ENCODE peak calls at places on chromosome 20, in ten cellular contexts. N, X, I, M, A, W, P, G, B and Z are unnamed samples.

GRCh38 chr20:32960222-32960518 is 44.1 kb downstream of the SUN5 start:
- DNase-seq in G (no peak), A (no peak), P (no peak), W (no peak), I (no peak), N (no peak), X (no peak), B (no peak), M (no peak), Z (no peak)

GRCh38 chr20:10658876-10659632 is 14.7 kb downstream of the JAG1 start:
- DNase-seq in X (no peak), A (no peak), I (no peak), N (no peak), P (no peak), G (no peak), M (no peak), W (no peak), B (no peak), Z (no peak)

GRCh38 chr20:15925376-15925775 is 647.9 kb downstream of the KIF16B start:
- DNase-seq in A (no peak), P (no peak), G (no peak), B (no peak), X (no peak), W (no peak), I (no peak), N (no peak), M (no peak), Z (no peak)

GRCh38 chr20:38843346-38843745 is 37.8 kb downstream of the PPP1R16B start:
- DNase-seq in G (no peak), M (no peak), X (no peak), N (no peak), W (peak), I (peak), P (no peak), B (no peak), A (no peak), Z (no peak)

GRCh38 chr20:10447028-10447427 is 11.9 kb downstream of the SLX4IP start:
- DNase-seq in A (peak), G (peak), B (no peak), W (no peak), N (no peak), M (peak), X (peak), P (no peak), I (peak), Z (peak)

GRCh38 chr20:35807877-35808276 is 36.1 kb downstream of the PHF20 start:
- DNase-seq in G (no peak), M (no peak), N (no peak), P (no peak), A (no peak), B (no peak), I (no peak), X (no peak), W (no peak), Z (no peak)

GRCh38 chr20:45347936-45348809 is at the start of gene SDC4:
- DNase-seq in A (no peak), I (peak), X (peak), W (no peak), M (peak), G (peak), B (peak), N (peak), P (peak), Z (peak)

GRCh38 chr20:44020406-44021148 is 105.9 kb downstream of the TOX2 start:
- DNase-seq in G (no peak), W (no peak), N (no peak), B (no peak), A (no peak), P (no peak), X (no peak), I (no peak), M (no peak), Z (no peak)

GRCh38 chr20:63101781-63102719 is 95.3 kb upstream of the BHLHE23 start:
- DNase-seq in N (no peak), I (peak), W (peak), A (no peak), G (peak), X (peak), P (peak), M (peak), B (peak), Z (no peak)

GRCh38 chr20:48015136-48015925 is 230.1 kb upstream of the SULF2 start:
- DNase-seq in M (peak), I (no peak), B (no peak), N (no peak), X (no peak), W (no peak), G (no peak), P (no peak), A (no peak), Z (no peak)

GRCh38 chr20:33681288-33681687 is 4.9 kb downstream of the E2F1 start:
- DNase-seq in W (no peak), X (no peak), G (no peak), N (no peak), P (no peak), I (no peak), A (no peak), B (no peak), M (no peak), Z (no peak)

GRCh38 chr20:54714817-54715216 is 239.4 kb downstream of the DOK5 start:
- DNase-seq in G (no peak), N (no peak), P (no peak), X (no peak), B (no peak), I (no peak), W (no peak), A (no peak), M (no peak), Z (no peak)

GRCh38 chr20:41308726-41309413 is 8.7 kb downstream of the ZHX3 start:
- DNase-seq in B (no peak), X (peak), I (no peak), P (no peak), A (no peak), M (peak), G (no peak), W (no peak), N (no peak), Z (no peak)